ENCODE peak calls at places on chromosomes 16 and 17, in six cellular contexts. One of them, this sample, is unnamed. For H3K4me1, the result is how much of the 10 kb centered on the place peaks cover.

GRCh38 chr17:57986841-57987581 is 1.0 kb downstream of the VEZF1 start:
- DNase-seq in CD4-positive, CD25-positive, alpha-beta regulatory T cell: peak
- DNase-seq in A549: peak
- DNase-seq in mucosa of descending colon: peak
- DNase-seq in fibroblast of lung: peak
- DNase-seq in hepatocyte: peak
- DNase-seq in this sample: peak

GRCh38 chr16:80092686-80093085 is 448.1 kb upstream of the DYNLRB2 start:
- DNase-seq in CD4-positive, CD25-positive, alpha-beta regulatory T cell: no peak
- DNase-seq in A549: no peak
- DNase-seq in mucosa of descending colon: no peak
- DNase-seq in fibroblast of lung: peak
- DNase-seq in hepatocyte: no peak
- DNase-seq in this sample: no peak

GRCh38 chr17:80105762-80106161 is 4.4 kb downstream of the GAA start:
- DNase-seq in CD4-positive, CD25-positive, alpha-beta regulatory T cell: no peak
- DNase-seq in A549: no peak
- DNase-seq in mucosa of descending colon: no peak
- DNase-seq in fibroblast of lung: no peak
- DNase-seq in hepatocyte: no peak
- DNase-seq in this sample: no peak

GRCh38 chr16:73299349-73299748 is 251.4 kb upstream of the ZFHX3 start:
- DNase-seq in CD4-positive, CD25-positive, alpha-beta regulatory T cell: no peak
- DNase-seq in A549: no peak
- DNase-seq in mucosa of descending colon: no peak
- DNase-seq in fibroblast of lung: no peak
- DNase-seq in hepatocyte: no peak
- DNase-seq in this sample: no peak

GRCh38 chr16:88569614-88569984 is 604 bp upstream of the ZC3H18 start:
- DNase-seq in CD4-positive, CD25-positive, alpha-beta regulatory T cell: peak
- DNase-seq in A549: no peak
- DNase-seq in mucosa of descending colon: peak
- DNase-seq in fibroblast of lung: peak
- DNase-seq in hepatocyte: peak
- DNase-seq in this sample: no peak

GRCh38 chr16:85659805-85660511 is 28.8 kb downstream of the GINS2 start:
- DNase-seq in CD4-positive, CD25-positive, alpha-beta regulatory T cell: peak
- DNase-seq in A549: peak
- DNase-seq in mucosa of descending colon: peak
- DNase-seq in fibroblast of lung: peak
- DNase-seq in hepatocyte: peak
- DNase-seq in this sample: peak

GRCh38 chr17:40915199-40915661 is 22.2 kb downstream of the KRT23 start:
- DNase-seq in CD4-positive, CD25-positive, alpha-beta regulatory T cell: no peak
- DNase-seq in A549: peak
- DNase-seq in mucosa of descending colon: no peak
- DNase-seq in fibroblast of lung: peak
- DNase-seq in hepatocyte: peak
- DNase-seq in this sample: no peak

GRCh38 chr16:88807142-88807625 is 3.6 kb downstream of the CDT1 start:
- DNase-seq in CD4-positive, CD25-positive, alpha-beta regulatory T cell: no peak
- DNase-seq in A549: no peak
- DNase-seq in mucosa of descending colon: no peak
- DNase-seq in fibroblast of lung: no peak
- DNase-seq in hepatocyte: no peak
- DNase-seq in this sample: no peak

GRCh38 chr17:17667947-17668346 is 13.3 kb upstream of the RAI1 start:
- DNase-seq in CD4-positive, CD25-positive, alpha-beta regulatory T cell: no peak
- DNase-seq in A549: no peak
- DNase-seq in mucosa of descending colon: peak
- DNase-seq in fibroblast of lung: no peak
- DNase-seq in hepatocyte: no peak
- DNase-seq in this sample: no peak

DNA sequence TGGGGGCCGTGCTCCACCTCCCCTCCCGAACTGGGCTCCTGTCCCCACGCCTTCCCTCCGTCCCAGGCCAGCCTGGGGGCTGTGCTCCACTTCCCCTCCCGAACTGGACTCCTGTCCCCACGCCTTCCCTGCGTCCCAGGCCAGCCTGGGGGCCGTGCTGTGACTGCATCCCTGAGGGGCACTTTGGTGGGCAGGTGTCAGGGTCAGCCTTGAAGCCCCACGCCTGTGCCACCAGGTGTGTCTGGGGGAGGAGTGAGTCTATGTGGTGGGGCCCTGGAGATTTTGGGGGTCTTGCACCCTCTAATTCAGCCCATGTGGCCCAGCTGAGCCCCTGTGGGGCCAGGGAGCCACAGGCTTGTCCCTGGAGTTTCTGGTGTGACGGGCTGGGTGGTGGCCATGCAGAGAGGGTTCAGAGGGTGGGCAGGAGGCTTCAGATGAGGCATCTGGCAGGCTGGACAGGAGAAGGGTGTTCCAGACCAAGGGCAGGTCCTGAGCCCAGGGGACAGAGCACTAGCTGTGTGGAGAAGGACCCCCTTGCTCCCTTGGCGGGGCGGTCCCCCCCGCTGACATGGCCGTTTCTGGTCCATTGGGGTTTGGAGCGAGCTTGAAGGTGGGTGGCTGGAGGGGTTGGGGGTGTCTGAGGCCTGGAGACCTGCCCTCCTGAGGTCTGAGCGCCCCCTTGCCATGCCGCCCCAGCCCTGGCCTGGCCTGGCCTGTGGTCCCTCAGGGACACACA is 8.2 kb downstream of the NHERF2 start:
- DNase-seq in CD4-positive, CD25-positive, alpha-beta regulatory T cell: no peak
- DNase-seq in A549: no peak
- DNase-seq in mucosa of descending colon: no peak
- DNase-seq in fibroblast of lung: no peak
- DNase-seq in hepatocyte: no peak
- DNase-seq in this sample: no peak
- H3K4me1 ChIP-seq in CD4-positive, CD25-positive, alpha-beta regulatory T cell: under half
- H3K4me1 ChIP-seq in A549: half or more
- H3K4me1 ChIP-seq in mucosa of descending colon: under half
- H3K4me1 ChIP-seq in fibroblast of lung: half or more
- H3K4me1 ChIP-seq in hepatocyte: half or more
- H3K4me1 ChIP-seq in this sample: under half

GRCh38 chr17:4592240-4593005 is 8.1 kb downstream of the SMTNL2 start:
- DNase-seq in CD4-positive, CD25-positive, alpha-beta regulatory T cell: no peak
- DNase-seq in A549: no peak
- DNase-seq in mucosa of descending colon: no peak
- DNase-seq in fibroblast of lung: no peak
- DNase-seq in hepatocyte: no peak
- DNase-seq in this sample: no peak
- H3K4me1 ChIP-seq in CD4-positive, CD25-positive, alpha-beta regulatory T cell: under half
- H3K4me1 ChIP-seq in A549: under half
- H3K4me1 ChIP-seq in mucosa of descending colon: under half
- H3K4me1 ChIP-seq in fibroblast of lung: under half
- H3K4me1 ChIP-seq in hepatocyte: half or more
- H3K4me1 ChIP-seq in this sample: under half

GRCh38 chr17:21676281-21677111 is 15.8 kb upstream of the KCNJ18 start:
- DNase-seq in CD4-positive, CD25-positive, alpha-beta regulatory T cell: no peak
- DNase-seq in A549: no peak
- DNase-seq in mucosa of descending colon: no peak
- DNase-seq in fibroblast of lung: no peak
- DNase-seq in hepatocyte: no peak
- DNase-seq in this sample: no peak
- H3K4me1 ChIP-seq in CD4-positive, CD25-positive, alpha-beta regulatory T cell: under half
- H3K4me1 ChIP-seq in A549: under half
- H3K4me1 ChIP-seq in mucosa of descending colon: under half
- H3K4me1 ChIP-seq in fibroblast of lung: under half
- H3K4me1 ChIP-seq in hepatocyte: under half
- H3K4me1 ChIP-seq in this sample: under half

GRCh38 chr16:23408242-23409201 is 44.5 kb downstream of the COG7 start:
- DNase-seq in CD4-positive, CD25-positive, alpha-beta regulatory T cell: no peak
- DNase-seq in A549: peak
- DNase-seq in mucosa of descending colon: peak
- DNase-seq in fibroblast of lung: peak
- DNase-seq in hepatocyte: peak
- DNase-seq in this sample: no peak
- H3K4me1 ChIP-seq in CD4-positive, CD25-positive, alpha-beta regulatory T cell: under half
- H3K4me1 ChIP-seq in A549: under half
- H3K4me1 ChIP-seq in mucosa of descending colon: under half
- H3K4me1 ChIP-seq in fibroblast of lung: under half
- H3K4me1 ChIP-seq in hepatocyte: under half
- H3K4me1 ChIP-seq in this sample: under half

This sample was measured in HAP-1.